ENCODE peak calls at places on chromosomes 1 and 21, in ten cellular contexts. P is OCI-LY7; L is heart left ventricle; I is sigmoid colon; W is lung; S is substantia nigra; C is tibial nerve; T is psoas muscle; O is CD4-positive, alpha-beta memory T cell; X is colonic mucosa. F is an unnamed sample.

GRCh38 chr21:16870116-16870515 is 642.7 kb upstream of the CXADR start:
- DNase-seq in I (no peak), S (no peak), T (no peak), W (no peak), X (no peak), P (no peak), O (no peak), L (no peak), C (no peak), F (no peak)

GRCh38 chr1:183822081-183822611 is 17.2 kb downstream of the RGL1 start:
- DNase-seq in L (no peak), P (no peak), W (no peak), S (no peak), I (peak; percentile 80), O (no peak), T (no peak), C (peak; percentile 54), X (no peak), F (no peak)

GRCh38 chr21:24895885-24896734 is 711.2 kb downstream of the MRPL39 start:
- DNase-seq in S (no peak), L (no peak), O (no peak), I (no peak), C (peak; percentile 9), W (no peak), P (no peak), X (no peak), T (no peak), F (no peak)

GRCh38 chr1:100073531-100073930 is 59.2 kb downstream of the SASS6 start:
- DNase-seq in X (no peak), S (no peak), C (no peak), P (no peak), I (no peak), O (no peak), W (no peak), L (no peak), T (no peak), F (no peak)

GRCh38 chr1:43348809-43349593 is 9.8 kb upstream of the CDC20 start:
- DNase-seq in X (peak; percentile 92), S (peak; percentile 15), I (peak; percentile 91), C (peak; percentile 49), L (peak; percentile 90), T (peak; percentile 72), O (peak; percentile 61), W (peak; percentile 90), P (peak; percentile 74), F (peak; percentile 92)

GRCh38 chr1:41862411-41863221 is 56.1 kb downstream of the HIVEP3 start:
- DNase-seq in L (no peak), I (no peak), P (no peak), S (no peak), C (no peak), T (no peak), X (no peak), W (no peak), O (no peak), F (no peak)

GRCh38 chr1:112389689-112390088 is 6.3 kb upstream of the CTTNBP2NL start:
- DNase-seq in C (no peak), O (no peak), P (no peak), I (no peak), L (no peak), X (no peak), T (peak; percentile 18), W (peak; percentile 27), S (no peak), F (no peak)

GRCh38 chr1:155976913-155977606 is 1.3 kb downstream of the ARHGEF2 start:
- DNase-seq in O (no peak), P (no peak), L (no peak), C (no peak), S (no peak), W (no peak), I (no peak), T (no peak), X (no peak), F (peak; percentile 77)

GRCh38 chr1:116573388-116574100 is 2.7 kb upstream of the CD58 start:
- DNase-seq in S (no peak), O (no peak), L (no peak), W (no peak), C (no peak), T (no peak), P (no peak), X (no peak), I (no peak), F (no peak)

GRCh38 chr1:116472431-116472961 is 98.3 kb downstream of the CD58 start:
- DNase-seq in O (no peak), X (peak; percentile 63), L (no peak), T (no peak), I (no peak), W (no peak), P (no peak), S (no peak), C (no peak), F (no peak)

GRCh38 chr1:221076467-221076866 is 197.2 kb downstream of the HLX start:
- DNase-seq in S (no peak), T (no peak), W (no peak), I (no peak), C (no peak), O (no peak), X (no peak), P (no peak), L (no peak), F (no peak)

GRCh38 chr1:15985611-15986272 is 9.8 kb upstream of the ZBTB17 start:
- DNase-seq in L (no peak), S (no peak), C (no peak), I (no peak), P (no peak), O (no peak), X (no peak), W (no peak), T (no peak), F (no peak)

GRCh38 chr1:84782311-84782771 is 92.1 kb upstream of the SSX2IP start:
- DNase-seq in O (peak; percentile 71), I (no peak), C (peak; percentile 50), P (peak; percentile 72), S (no peak), T (peak; percentile 54), X (peak; percentile 75), W (peak; percentile 56), L (peak; percentile 62), F (peak; percentile 89)

GRCh38 chr1:199122085-199122484 is 483.2 kb downstream of the PTPRC start:
- DNase-seq in O (no peak), T (no peak), S (no peak), P (no peak), W (no peak), X (no peak), I (no peak), C (no peak), L (no peak), F (no peak)

GRCh38 chr1:229537894-229538293 is 20.6 kb downstream of the ABCB10 start:
- DNase-seq in C (no peak), X (no peak), I (no peak), S (no peak), T (no peak), W (no peak), O (no peak), L (no peak), P (no peak), F (no peak)

GRCh38 chr1:244735404-244735803 is 82.5 kb downstream of the DESI2 start:
- DNase-seq in S (no peak), P (no peak), C (no peak), L (no peak), I (no peak), O (no peak), X (no peak), T (no peak), W (no peak), F (no peak)

DNA sequence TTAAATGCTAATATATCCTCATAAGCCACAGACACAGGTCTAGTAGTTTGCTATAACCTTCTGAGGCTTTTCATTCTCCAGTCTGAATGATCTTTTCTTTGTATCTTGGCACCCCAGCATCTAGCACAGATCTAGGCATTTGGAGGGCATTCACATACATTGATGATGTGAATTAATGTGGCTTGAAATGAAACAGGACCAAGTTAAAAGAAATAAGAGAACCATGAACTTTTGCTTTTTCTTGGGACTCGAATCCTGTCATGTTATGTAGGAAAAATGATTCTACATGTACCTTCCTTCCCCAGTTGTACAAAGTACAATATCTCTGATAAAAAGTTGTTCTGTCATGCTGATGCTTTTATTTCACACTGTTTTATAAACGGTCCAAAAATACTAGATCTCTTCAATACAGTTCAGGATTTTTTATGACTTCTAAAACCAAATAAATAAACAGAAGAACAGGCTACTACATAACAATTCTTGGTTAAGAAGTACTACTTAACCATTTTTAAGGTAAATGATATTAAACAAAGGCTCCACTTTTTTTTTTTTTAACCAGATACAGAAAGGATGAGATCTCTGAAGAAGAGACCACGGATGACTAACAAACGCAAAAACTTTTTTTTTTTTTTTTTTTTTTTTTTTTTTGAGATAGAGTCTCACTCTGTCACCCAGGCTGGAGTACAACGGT is 3.0 kb downstream of the SORT1 start:
- DNase-seq in C (no peak), O (no peak), L (no peak), X (no peak), T (no peak), I (no peak), P (no peak), S (no peak), W (no peak), F (no peak)
- H3K27ac ChIP-seq in C (peak overlapping the region; percentile 75), O (no peak overlapping the region), L (peak overlapping the region; percentile 89), X (peak overlapping the region; percentile 80), T (peak overlapping the region; percentile 97), I (peak overlapping the region; percentile 87), P (peak overlapping the region; percentile 31), S (peak overlapping the region; percentile 97), W (peak overlapping the region; percentile 53), F (no peak overlapping the region)

GRCh38 chr21:35037384-35038105 is 11.6 kb downstream of the RUNX1 start:
- DNase-seq in S (no peak), O (peak; percentile 46), P (no peak), C (no peak), L (no peak), I (no peak), T (no peak), W (no peak), X (no peak), F (no peak)
- H3K27ac ChIP-seq in S (no peak overlapping the region), O (peak overlapping the region; percentile 63), P (no peak overlapping the region), C (no peak overlapping the region), L (no peak overlapping the region), I (no peak overlapping the region), T (no peak overlapping the region), W (no peak overlapping the region), X (no peak overlapping the region), F (no peak overlapping the region)

GRCh38 chr1:76865696-76866291 is 1.5 kb upstream of the ST6GALNAC5 start:
- DNase-seq in S (no peak), X (no peak), P (no peak), C (no peak), I (no peak), L (no peak), O (no peak), T (no peak), W (no peak), F (no peak)
- H3K27ac ChIP-seq in S (no peak overlapping the region), X (no peak overlapping the region), P (no peak overlapping the region), C (no peak overlapping the region), I (no peak overlapping the region), L (no peak overlapping the region), O (no peak overlapping the region), T (no peak overlapping the region), W (no peak overlapping the region), F (no peak overlapping the region)

DNA sequence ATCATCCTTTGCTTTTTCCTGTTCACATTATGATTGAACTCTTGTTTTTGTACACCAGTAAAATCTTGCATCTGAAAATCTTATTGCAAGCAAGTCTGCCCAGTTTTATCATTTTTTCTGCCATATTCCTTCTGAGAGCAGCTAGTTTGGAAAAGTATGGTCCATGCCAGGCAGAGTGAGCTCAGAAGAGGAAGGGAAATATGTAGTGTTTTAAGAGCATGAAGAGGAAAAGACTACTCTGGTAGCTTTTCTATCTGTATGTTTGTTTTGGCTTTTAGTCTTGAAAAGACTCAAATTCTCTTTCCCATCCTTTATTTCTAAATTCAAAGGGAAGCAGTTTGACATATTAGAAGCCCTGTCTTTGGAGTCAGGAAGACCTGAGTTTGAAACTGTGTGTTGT is 125.8 kb downstream of the NFIA start:
- DNase-seq in W (no peak), C (no peak), L (no peak), I (no peak), T (no peak), O (no peak), S (no peak), X (no peak), P (no peak), F (no peak)
- H3K27ac ChIP-seq in W (no peak overlapping the region), C (no peak overlapping the region), L (no peak overlapping the region), I (no peak overlapping the region), T (peak overlapping the region; percentile 12), O (no peak overlapping the region), S (no peak overlapping the region), X (no peak overlapping the region), P (no peak overlapping the region), F (no peak overlapping the region)